ENCODE peak calls at places on chromosomes 4 and X, in nine cellular contexts. One of them, this sample, is unnamed.

GRCh38 chr4:177108708-177109107 is 201.0 kb upstream of the NEIL3 start:
- DNase-seq in spleen: no peak
- DNase-seq in lung: no peak
- DNase-seq in renal cortical epithelial cell: peak; percentile 44
- DNase-seq in ecto neural progenitor cell: no peak
- DNase-seq in cardiac muscle cell: peak; percentile 63
- DNase-seq in stimulated activated CD4-positive, alpha-beta T cell treated with anti-CD3 and anti-CD28 coated beads, Interleukin-4, amount 100 ng/mL, for 48 hours: no peak
- DNase-seq in fibroblast of lung: peak; percentile 37
- DNase-seq in CD4-positive, alpha-beta memory T cell: no peak
- DNase-seq in this sample: peak; percentile 67

GRCh38 chrX:7146703-7147430 is 645 bp upstream of the STS start:
- DNase-seq in spleen: no peak
- DNase-seq in lung: peak; percentile 51
- DNase-seq in renal cortical epithelial cell: peak; percentile 21
- DNase-seq in ecto neural progenitor cell: no peak
- DNase-seq in cardiac muscle cell: peak; percentile 7
- DNase-seq in stimulated activated CD4-positive, alpha-beta T cell treated with anti-CD3 and anti-CD28 coated beads, Interleukin-4, amount 100 ng/mL, for 48 hours: peak; percentile 3
- DNase-seq in fibroblast of lung: no peak
- DNase-seq in CD4-positive, alpha-beta memory T cell: peak; percentile 18
- DNase-seq in this sample: peak; percentile 20

GRCh38 chr4:10442976-10443375 is 14.2 kb downstream of the ZNF518B start:
- DNase-seq in spleen: no peak
- DNase-seq in lung: no peak
- DNase-seq in renal cortical epithelial cell: no peak
- DNase-seq in ecto neural progenitor cell: no peak
- DNase-seq in cardiac muscle cell: peak; percentile 33
- DNase-seq in stimulated activated CD4-positive, alpha-beta T cell treated with anti-CD3 and anti-CD28 coated beads, Interleukin-4, amount 100 ng/mL, for 48 hours: no peak
- DNase-seq in fibroblast of lung: peak; percentile 28
- DNase-seq in CD4-positive, alpha-beta memory T cell: no peak
- DNase-seq in this sample: no peak

GRCh38 chrX:67780694-67781109 is 236.9 kb downstream of the AR start:
- DNase-seq in spleen: no peak
- DNase-seq in lung: peak; percentile 85
- DNase-seq in renal cortical epithelial cell: peak; percentile 90
- DNase-seq in ecto neural progenitor cell: no peak
- DNase-seq in cardiac muscle cell: peak; percentile 97
- DNase-seq in stimulated activated CD4-positive, alpha-beta T cell treated with anti-CD3 and anti-CD28 coated beads, Interleukin-4, amount 100 ng/mL, for 48 hours: no peak
- DNase-seq in fibroblast of lung: peak; percentile 96
- DNase-seq in CD4-positive, alpha-beta memory T cell: no peak
- DNase-seq in this sample: peak; percentile 97

GRCh38 chr4:154421618-154422017 is 70.0 kb downstream of the DCHS2 start:
- DNase-seq in spleen: no peak
- DNase-seq in lung: no peak
- DNase-seq in renal cortical epithelial cell: no peak
- DNase-seq in ecto neural progenitor cell: no peak
- DNase-seq in cardiac muscle cell: no peak
- DNase-seq in stimulated activated CD4-positive, alpha-beta T cell treated with anti-CD3 and anti-CD28 coated beads, Interleukin-4, amount 100 ng/mL, for 48 hours: no peak
- DNase-seq in fibroblast of lung: no peak
- DNase-seq in CD4-positive, alpha-beta memory T cell: no peak
- DNase-seq in this sample: no peak

GRCh38 chr4:3346146-3346545 is 53.3 kb downstream of the RGS12 start:
- DNase-seq in spleen: no peak
- DNase-seq in lung: peak; percentile 59
- DNase-seq in renal cortical epithelial cell: peak; percentile 84
- DNase-seq in ecto neural progenitor cell: no peak
- DNase-seq in cardiac muscle cell: peak; percentile 87
- DNase-seq in stimulated activated CD4-positive, alpha-beta T cell treated with anti-CD3 and anti-CD28 coated beads, Interleukin-4, amount 100 ng/mL, for 48 hours: no peak
- DNase-seq in fibroblast of lung: peak; percentile 56
- DNase-seq in CD4-positive, alpha-beta memory T cell: peak; percentile 46
- DNase-seq in this sample: peak; percentile 90

GRCh38 chr4:137529432-137529831 is 2.9 kb downstream of the PCDH18 start:
- DNase-seq in spleen: no peak
- DNase-seq in lung: no peak
- DNase-seq in renal cortical epithelial cell: no peak
- DNase-seq in ecto neural progenitor cell: no peak
- DNase-seq in cardiac muscle cell: no peak
- DNase-seq in stimulated activated CD4-positive, alpha-beta T cell treated with anti-CD3 and anti-CD28 coated beads, Interleukin-4, amount 100 ng/mL, for 48 hours: no peak
- DNase-seq in fibroblast of lung: peak; percentile 12
- DNase-seq in CD4-positive, alpha-beta memory T cell: no peak
- DNase-seq in this sample: no peak

GRCh38 chr4:88008133-88008621 is 742 bp downstream of the PKD2 start:
- DNase-seq in spleen: peak; percentile 84
- DNase-seq in lung: no peak
- DNase-seq in renal cortical epithelial cell: peak; percentile 27
- DNase-seq in ecto neural progenitor cell: peak; percentile 69
- DNase-seq in cardiac muscle cell: peak; percentile 60
- DNase-seq in stimulated activated CD4-positive, alpha-beta T cell treated with anti-CD3 and anti-CD28 coated beads, Interleukin-4, amount 100 ng/mL, for 48 hours: peak; percentile 12
- DNase-seq in fibroblast of lung: peak; percentile 64
- DNase-seq in CD4-positive, alpha-beta memory T cell: peak; percentile 0
- DNase-seq in this sample: peak; percentile 57

GRCh38 chr4:71630783-71631182 is 153.1 kb downstream of the GC start:
- DNase-seq in spleen: no peak
- DNase-seq in lung: no peak
- DNase-seq in renal cortical epithelial cell: no peak
- DNase-seq in ecto neural progenitor cell: no peak
- DNase-seq in cardiac muscle cell: no peak
- DNase-seq in stimulated activated CD4-positive, alpha-beta T cell treated with anti-CD3 and anti-CD28 coated beads, Interleukin-4, amount 100 ng/mL, for 48 hours: no peak
- DNase-seq in fibroblast of lung: no peak
- DNase-seq in CD4-positive, alpha-beta memory T cell: no peak
- DNase-seq in this sample: no peak

GRCh38 chr4:53886090-53886489 is 178.3 kb downstream of the CHIC2 start:
- DNase-seq in spleen: no peak
- DNase-seq in lung: no peak
- DNase-seq in renal cortical epithelial cell: no peak
- DNase-seq in ecto neural progenitor cell: no peak
- DNase-seq in cardiac muscle cell: no peak
- DNase-seq in stimulated activated CD4-positive, alpha-beta T cell treated with anti-CD3 and anti-CD28 coated beads, Interleukin-4, amount 100 ng/mL, for 48 hours: no peak
- DNase-seq in fibroblast of lung: no peak
- DNase-seq in CD4-positive, alpha-beta memory T cell: no peak
- DNase-seq in this sample: no peak

GRCh38 chr4:154642361-154642760 is 29.9 kb upstream of the FGG start:
- DNase-seq in spleen: no peak
- DNase-seq in lung: no peak
- DNase-seq in renal cortical epithelial cell: peak; percentile 6
- DNase-seq in ecto neural progenitor cell: no peak
- DNase-seq in cardiac muscle cell: no peak
- DNase-seq in stimulated activated CD4-positive, alpha-beta T cell treated with anti-CD3 and anti-CD28 coated beads, Interleukin-4, amount 100 ng/mL, for 48 hours: no peak
- DNase-seq in fibroblast of lung: no peak
- DNase-seq in CD4-positive, alpha-beta memory T cell: no peak
- DNase-seq in this sample: no peak

GRCh38 chr4:182717788-182718583 is 199.2 kb downstream of the DCTD start:
- DNase-seq in spleen: no peak
- DNase-seq in lung: no peak
- DNase-seq in renal cortical epithelial cell: no peak
- DNase-seq in ecto neural progenitor cell: no peak
- DNase-seq in cardiac muscle cell: no peak
- DNase-seq in stimulated activated CD4-positive, alpha-beta T cell treated with anti-CD3 and anti-CD28 coated beads, Interleukin-4, amount 100 ng/mL, for 48 hours: no peak
- DNase-seq in fibroblast of lung: no peak
- DNase-seq in CD4-positive, alpha-beta memory T cell: no peak
- DNase-seq in this sample: no peak

GRCh38 chrX:42093756-42094155 is 170.4 kb upstream of the CASK start:
- DNase-seq in spleen: no peak
- DNase-seq in lung: no peak
- DNase-seq in renal cortical epithelial cell: peak; percentile 53
- DNase-seq in ecto neural progenitor cell: no peak
- DNase-seq in cardiac muscle cell: peak; percentile 61
- DNase-seq in stimulated activated CD4-positive, alpha-beta T cell treated with anti-CD3 and anti-CD28 coated beads, Interleukin-4, amount 100 ng/mL, for 48 hours: no peak
- DNase-seq in fibroblast of lung: peak; percentile 20
- DNase-seq in CD4-positive, alpha-beta memory T cell: no peak
- DNase-seq in this sample: peak; percentile 64

GRCh38 chr4:93359609-93360008 is 468.9 kb upstream of the ATOH1 start:
- DNase-seq in spleen: no peak
- DNase-seq in lung: no peak
- DNase-seq in renal cortical epithelial cell: no peak
- DNase-seq in ecto neural progenitor cell: no peak
- DNase-seq in cardiac muscle cell: no peak
- DNase-seq in stimulated activated CD4-positive, alpha-beta T cell treated with anti-CD3 and anti-CD28 coated beads, Interleukin-4, amount 100 ng/mL, for 48 hours: no peak
- DNase-seq in fibroblast of lung: no peak
- DNase-seq in CD4-positive, alpha-beta memory T cell: no peak
- DNase-seq in this sample: no peak

GRCh38 chrX:2903366-2903765 is 25.8 kb downstream of the ARSD start:
- DNase-seq in spleen: no peak
- DNase-seq in lung: no peak
- DNase-seq in renal cortical epithelial cell: no peak
- DNase-seq in ecto neural progenitor cell: no peak
- DNase-seq in cardiac muscle cell: no peak
- DNase-seq in stimulated activated CD4-positive, alpha-beta T cell treated with anti-CD3 and anti-CD28 coated beads, Interleukin-4, amount 100 ng/mL, for 48 hours: no peak
- DNase-seq in fibroblast of lung: no peak
- DNase-seq in CD4-positive, alpha-beta memory T cell: no peak
- DNase-seq in this sample: no peak

GRCh38 chrX:12946406-12946805 is 28.5 kb upstream of the TMSB4X start:
- DNase-seq in spleen: no peak
- DNase-seq in lung: no peak
- DNase-seq in renal cortical epithelial cell: no peak
- DNase-seq in ecto neural progenitor cell: no peak
- DNase-seq in cardiac muscle cell: no peak
- DNase-seq in stimulated activated CD4-positive, alpha-beta T cell treated with anti-CD3 and anti-CD28 coated beads, Interleukin-4, amount 100 ng/mL, for 48 hours: no peak
- DNase-seq in fibroblast of lung: no peak
- DNase-seq in CD4-positive, alpha-beta memory T cell: no peak
- DNase-seq in this sample: no peak

GRCh38 chr4:76485450-76485849 is 50.4 kb downstream of the SHROOM3 start:
- DNase-seq in spleen: no peak
- DNase-seq in lung: no peak
- DNase-seq in renal cortical epithelial cell: peak; percentile 33
- DNase-seq in ecto neural progenitor cell: no peak
- DNase-seq in cardiac muscle cell: peak; percentile 10
- DNase-seq in stimulated activated CD4-positive, alpha-beta T cell treated with anti-CD3 and anti-CD28 coated beads, Interleukin-4, amount 100 ng/mL, for 48 hours: no peak
- DNase-seq in fibroblast of lung: peak; percentile 56
- DNase-seq in CD4-positive, alpha-beta memory T cell: no peak
- DNase-seq in this sample: no peak

GRCh38 chrX:65017464-65017863 is 41.2 kb upstream of the ZC4H2 start:
- DNase-seq in spleen: no peak
- DNase-seq in lung: no peak
- DNase-seq in renal cortical epithelial cell: no peak
- DNase-seq in ecto neural progenitor cell: no peak
- DNase-seq in cardiac muscle cell: no peak
- DNase-seq in stimulated activated CD4-positive, alpha-beta T cell treated with anti-CD3 and anti-CD28 coated beads, Interleukin-4, amount 100 ng/mL, for 48 hours: no peak
- DNase-seq in fibroblast of lung: no peak
- DNase-seq in CD4-positive, alpha-beta memory T cell: no peak
- DNase-seq in this sample: no peak

GRCh38 chrX:42707742-42708141 is 70.2 kb downstream of the PPP1R2C start:
- DNase-seq in spleen: no peak
- DNase-seq in lung: no peak
- DNase-seq in renal cortical epithelial cell: no peak
- DNase-seq in ecto neural progenitor cell: no peak
- DNase-seq in cardiac muscle cell: no peak
- DNase-seq in stimulated activated CD4-positive, alpha-beta T cell treated with anti-CD3 and anti-CD28 coated beads, Interleukin-4, amount 100 ng/mL, for 48 hours: no peak
- DNase-seq in fibroblast of lung: no peak
- DNase-seq in CD4-positive, alpha-beta memory T cell: no peak
- DNase-seq in this sample: no peak